ENCODE peak calls at places on chromosomes 6 and 20, in four cellular contexts. S, P, F and R are unnamed samples.

GRCh38 chr6:154179443-154179842 is 140.4 kb downstream of the OPRM1 start:
- DNase-seq in S (no peak), P (no peak), F (no peak), R (no peak)

GRCh38 chr6:15518878-15519277 is 143.9 kb downstream of the DTNBP1 start:
- DNase-seq in S (peak), P (no peak), F (no peak), R (no peak)

GRCh38 chr20:15708984-15709598 is 864.2 kb downstream of the KIF16B start:
- DNase-seq in S (no peak), P (peak), F (peak), R (peak)

GRCh38 chr6:56683882-56684281 is 41.2 kb upstream of the DST start:
- DNase-seq in S (no peak), P (no peak), F (no peak), R (no peak)

GRCh38 chr6:11434565-11435326 is 102.8 kb upstream of the TMEM170B start:
- DNase-seq in S (no peak), P (no peak), F (no peak), R (no peak)

GRCh38 chr6:106084106-106084963 is 1.8 kb upstream of the PRDM1 start:
- DNase-seq in S (no peak), P (no peak), F (no peak), R (no peak)

GRCh38 chr6:46015119-46015968 is at the start of gene CLIC5:
- DNase-seq in S (no peak), P (peak), F (no peak), R (peak)

GRCh38 chr6:1070085-1070521 is 241.8 kb upstream of the FOXQ1 start:
- DNase-seq in S (no peak), P (no peak), F (no peak), R (no peak)

GRCh38 chr6:137707590-137708360 is 159.3 kb upstream of the TNFAIP3 start:
- DNase-seq in S (peak), P (peak), F (no peak), R (peak)

GRCh38 chr20:1830240-1830639 is 65.0 kb upstream of the SIRPA start:
- DNase-seq in S (no peak), P (peak), F (peak), R (peak)

GRCh38 chr20:23568320-23569011 is at the start of gene CST9L:
- DNase-seq in S (no peak), P (no peak), F (no peak), R (no peak)

GRCh38 chr6:31659649-31660223 is 842 bp downstream of the C6orf47 start:
- DNase-seq in S (no peak), P (no peak), F (no peak), R (no peak)

GRCh38 chr20:10902174-10902573 is 228.4 kb upstream of the JAG1 start:
- DNase-seq in S (no peak), P (no peak), F (no peak), R (no peak)

GRCh38 chr6:37171141-37171969 is 1.4 kb downstream of the PIM1 start:
- DNase-seq in S (peak), P (peak), F (peak), R (peak)

GRCh38 chr20:63427724-63428330 is 44.6 kb downstream of the KCNQ2 start:
- DNase-seq in S (no peak), P (no peak), F (no peak), R (no peak)

GRCh38 chr6:85396159-85396808 is 53.6 kb upstream of the NT5E start:
- DNase-seq in S (no peak), P (no peak), F (no peak), R (no peak)

GRCh38 chr6:127111526-127111925 is 6.9 kb upstream of the RSPO3 start:
- DNase-seq in S (no peak), P (no peak), F (no peak), R (no peak)

GRCh38 chr20:8853805-8854338 is 215.0 kb upstream of the PLCB4 start:
- DNase-seq in S (no peak), P (no peak), F (no peak), R (no peak)

GRCh38 chr6:147507162-147508072 is 1.1 kb upstream of the SAMD5 start:
- DNase-seq in S (no peak), P (no peak), F (no peak), R (no peak)

GRCh38 chr6:112931835-112932234 is 584.7 kb downstream of the RFPL4B start:
- DNase-seq in S (no peak), P (no peak), F (no peak), R (no peak)

GRCh38 chr6:118100763-118101162 is 193.7 kb downstream of the SLC35F1 start:
- DNase-seq in S (no peak), P (no peak), F (no peak), R (no peak)

GRCh38 chr6:25014806-25015560 is 79.2 kb upstream of the RIPOR2 start:
- DNase-seq in S (peak), P (no peak), F (no peak), R (no peak)

GRCh38 chr6:25016311-25016710 is 80.6 kb upstream of the RIPOR2 start:
- DNase-seq in S (no peak), P (no peak), F (no peak), R (no peak)

GRCh38 chr6:25012657-25013056 is 76.9 kb upstream of the RIPOR2 start:
- DNase-seq in S (no peak), P (no peak), F (no peak), R (no peak)

GRCh38 chr6:25013249-25013648 is 77.5 kb upstream of the RIPOR2 start:
- DNase-seq in S (no peak), P (no peak), F (no peak), R (no peak)

DNA sequence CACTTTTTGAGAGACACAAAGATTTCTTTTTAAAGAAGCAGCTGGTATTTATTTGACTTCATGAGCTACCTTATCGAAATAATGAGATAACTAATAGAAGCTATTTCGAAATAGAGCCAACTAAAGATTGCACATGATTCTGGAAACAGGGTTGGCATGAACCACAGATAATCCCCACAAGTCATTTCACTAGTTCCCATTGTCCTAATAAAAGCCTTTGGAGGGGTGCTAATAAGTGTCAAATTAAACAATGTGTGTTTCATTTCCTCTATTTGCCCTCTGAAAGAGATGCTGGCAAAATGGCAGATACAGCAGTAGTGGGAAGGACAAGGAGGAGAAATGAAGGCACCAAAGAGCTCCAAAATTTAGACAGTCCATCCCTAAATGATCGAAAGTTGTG is 78.6 kb upstream of the RIPOR2 start:
- DNase-seq in S (no peak), P (no peak), F (no peak), R (no peak)
- H3K27ac ChIP-seq in S (peak), P (no peak), F (peak), R (no peak)

GRCh38 chr20:53677447-53678314 is 84.0 kb upstream of the ZNF217 start:
- DNase-seq in S (no peak), P (no peak), F (no peak), R (peak)
- H3K4me3 ChIP-seq in S (no peak), P (no peak), F (no peak), R (no peak)

DNA sequence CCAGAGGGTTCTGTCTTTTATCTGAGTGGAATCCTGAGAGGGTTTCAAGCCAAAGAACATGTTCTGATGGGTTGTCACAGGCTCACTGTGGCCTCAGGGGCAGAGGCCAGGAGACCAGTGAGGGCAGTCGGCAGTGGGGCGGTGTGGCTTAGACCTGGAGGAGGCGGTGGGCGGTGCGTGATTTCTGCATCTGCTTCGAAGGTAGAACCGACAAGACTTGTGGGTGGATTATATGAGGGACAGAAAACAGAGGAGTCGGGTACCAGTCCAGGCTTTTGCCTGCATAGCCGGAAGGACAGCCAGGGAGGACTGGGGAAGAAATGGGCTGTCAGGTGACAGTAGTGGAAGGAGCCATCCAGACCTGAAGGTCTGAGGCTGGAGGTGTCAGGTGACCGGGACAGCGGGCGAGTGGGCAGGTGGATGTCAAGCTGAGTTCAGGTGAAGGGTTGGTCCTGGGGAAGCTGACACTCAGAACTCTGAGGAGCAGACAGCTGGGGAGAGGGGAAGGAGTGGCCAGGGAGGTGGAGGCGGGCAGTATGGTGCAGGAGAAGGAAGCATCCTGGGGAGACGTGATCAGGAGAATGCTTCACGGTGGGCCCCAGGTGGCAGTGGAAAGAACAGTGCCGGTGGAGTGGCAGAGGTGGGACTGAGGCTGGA is 3.1 kb downstream of the CTSZ start:
- DNase-seq in S (peak), P (no peak), F (no peak), R (no peak)
- H3K27ac ChIP-seq in S (peak), P (no peak), F (peak), R (no peak)

GRCh38 chr20:51562334-51563140 is 20.0 kb upstream of the NFATC2 start:
- DNase-seq in S (peak), P (peak), F (no peak), R (peak)

GRCh38 chr20:51563597-51564332 is 21.2 kb upstream of the NFATC2 start:
- DNase-seq in S (peak), P (peak), F (no peak), R (peak)

GRCh38 chr20:51563141-51563596 is 20.6 kb upstream of the NFATC2 start:
- DNase-seq in S (no peak), P (no peak), F (no peak), R (no peak)

GRCh38 chr20:51560550-51561307 is 18.2 kb upstream of the NFATC2 start:
- DNase-seq in S (no peak), P (no peak), F (no peak), R (no peak)

DNA sequence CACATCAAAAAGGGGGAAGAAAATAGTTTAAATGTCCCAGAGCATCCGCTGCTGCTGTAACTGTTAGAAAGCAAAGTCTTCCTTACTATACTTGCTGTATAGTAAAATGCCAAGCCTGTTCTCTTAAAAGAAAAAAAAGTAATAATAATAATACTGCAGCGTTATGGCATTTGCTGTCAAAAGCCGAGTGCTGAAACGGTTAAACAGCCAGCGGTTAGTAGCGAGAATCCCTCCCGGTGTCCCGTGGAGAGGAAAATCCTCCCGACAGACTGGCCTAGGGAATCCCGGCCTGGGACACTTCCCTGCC is 19.5 kb upstream of the NFATC2 start:
- DNase-seq in S (no peak), P (no peak), F (no peak), R (no peak)
- H3K4me3 ChIP-seq in S (peak), P (peak), F (peak), R (peak)

DNA sequence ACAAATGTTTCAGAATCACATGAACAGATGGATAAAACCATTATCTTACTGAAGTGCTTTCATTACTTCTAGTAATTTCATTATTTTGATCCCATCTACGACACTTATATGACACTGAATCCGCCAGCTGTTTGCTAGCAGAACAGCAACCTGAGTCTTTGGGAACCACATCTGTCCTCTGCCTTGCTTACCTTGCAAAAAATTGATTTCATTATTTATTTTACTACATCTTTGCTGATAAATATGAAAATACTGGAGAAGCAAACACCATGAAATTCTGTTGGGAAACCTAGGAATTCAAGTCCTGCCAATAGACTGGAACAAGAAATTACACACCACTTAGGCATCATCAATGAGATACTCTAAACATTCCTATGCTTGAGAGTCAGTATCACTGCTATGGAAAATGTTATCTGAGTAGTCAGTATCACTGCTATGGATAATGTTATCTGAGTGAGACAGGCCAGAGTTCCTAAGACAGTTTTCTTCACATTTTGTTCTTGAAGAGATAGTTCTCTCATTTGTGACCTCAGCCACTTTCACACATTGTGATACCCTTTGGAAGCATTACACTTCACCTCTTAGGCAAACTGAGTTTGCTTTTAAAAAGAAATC is 91.9 kb downstream of the PDE10A start:
- DNase-seq in S (no peak), P (no peak), F (no peak), R (no peak)
- H3K27ac ChIP-seq in S (no peak), P (no peak), F (no peak), R (no peak)

GRCh38 chr6:149861603-149862423 is 2.3 kb downstream of the LRP11 start:
- DNase-seq in S (no peak), P (no peak), F (no peak), R (no peak)
- H3K4me3 ChIP-seq in S (no peak), P (peak), F (peak), R (no peak)

GRCh38 chr6:3687847-3688246 is 63.7 kb downstream of the PXDC1 start:
- DNase-seq in S (no peak), P (no peak), F (no peak), R (no peak)
- H3K27ac ChIP-seq in S (no peak), P (no peak), F (no peak), R (no peak)

GRCh38 chr6:27135087-27135657 is 112.3 kb upstream of the PRSS16 start:
- DNase-seq in S (no peak), P (no peak), F (no peak), R (no peak)
- H3K4me3 ChIP-seq in S (no peak), P (no peak), F (no peak), R (no peak)

GRCh38 chr6:53944538-53944937 is 149.7 kb downstream of the LRRC1 start:
- DNase-seq in S (no peak), P (no peak), F (no peak), R (peak)

GRCh38 chr6:53943410-53943809 is 148.6 kb downstream of the LRRC1 start:
- DNase-seq in S (no peak), P (no peak), F (no peak), R (peak)

GRCh38 chr6:53938810-53939209 is 144.0 kb downstream of the LRRC1 start:
- DNase-seq in S (no peak), P (no peak), F (no peak), R (no peak)

GRCh38 chr6:53937461-53937860 is 142.7 kb downstream of the LRRC1 start:
- DNase-seq in S (no peak), P (no peak), F (no peak), R (no peak)

GRCh38 chr6:53939830-53940229 is 145.0 kb downstream of the LRRC1 start:
- DNase-seq in S (no peak), P (no peak), F (no peak), R (no peak)
- H3K27ac ChIP-seq in S (no peak), P (no peak), F (no peak), R (no peak)

GRCh38 chr20:6053776-6054688 is at the start of gene LRRN4:
- DNase-seq in S (no peak), P (no peak), F (no peak), R (no peak)
- H3K4me3 ChIP-seq in S (no peak), P (no peak), F (no peak), R (no peak)